ENCODE peak calls at places on chromosomes 7 and 10, in seven cellular contexts. T is left ventricle myocardium inferior, X is kidney, K is mucosa of descending colon, E is tibial artery, B is mammary epithelial cell, F is keratinocyte. Y is an unnamed sample. For H3K36me3, the result is how much of the 10 kb centered on the place peaks cover.

GRCh38 chr10:114874827-114875541 is 53.4 kb downstream of the FHIP2A start:
- DNase-seq in X (peak), F (no peak), E (no peak), K (no peak), B (no peak), T (no peak), Y (peak)

GRCh38 chr7:16795624-16796023 is 9.2 kb downstream of the AGR2 start:
- DNase-seq in T (no peak), X (no peak), B (no peak), E (no peak), F (no peak), K (no peak), Y (no peak)

GRCh38 chr10:114698271-114699185 is 40.5 kb upstream of the ABLIM1 start:
- DNase-seq in K (no peak), F (no peak), B (no peak), E (no peak), X (no peak), T (no peak), Y (no peak)

GRCh38 chr10:52284416-52285013 is 29.6 kb upstream of the DKK1 start:
- DNase-seq in X (no peak), K (no peak), B (no peak), T (no peak), F (no peak), E (no peak), Y (no peak)

GRCh38 chr7:102892631-102893278 is 20.0 kb upstream of the LRRC17 start:
- DNase-seq in B (no peak), F (no peak), X (no peak), E (no peak), K (no peak), T (no peak), Y (no peak)

GRCh38 chr10:95788830-95789229 is 32.9 kb downstream of the ENTPD1 start:
- DNase-seq in T (no peak), F (no peak), K (no peak), E (no peak), X (no peak), B (no peak), Y (no peak)

GRCh38 chr7:127776776-127777390 is 124.9 kb downstream of the SND1 start:
- DNase-seq in K (no peak), F (no peak), B (peak), E (no peak), X (no peak), T (no peak), Y (no peak)

GRCh38 chr7:100691676-100692577 is 2.1 kb downstream of the GIGYF1 start:
- DNase-seq in B (peak), E (peak), X (peak), F (no peak), T (peak), K (peak), Y (peak)

GRCh38 chr10:23980054-23980453 is 228.9 kb upstream of the KIAA1217 start:
- DNase-seq in E (no peak), X (no peak), B (no peak), F (no peak), T (no peak), K (no peak), Y (no peak)

GRCh38 chr10:69409968-69410367 is 6.8 kb downstream of the TACR2 start:
- DNase-seq in F (no peak), E (peak), T (no peak), B (no peak), K (no peak), X (no peak), Y (no peak)

GRCh38 chr10:46541017-46541661 is 15.3 kb downstream of the GPRIN2 start:
- DNase-seq in E (peak), X (peak), T (peak), B (no peak), K (peak), F (no peak), Y (peak)

GRCh38 chr10:113907166-113907565 is 52.7 kb downstream of the NHLRC2 start:
- DNase-seq in T (no peak), K (no peak), X (no peak), B (no peak), F (no peak), E (no peak), Y (no peak)

GRCh38 chr10:16816830-16817124 is 447 bp downstream of the RSU1 start:
- DNase-seq in K (peak), T (no peak), X (no peak), B (no peak), E (no peak), F (no peak), Y (peak)

DNA sequence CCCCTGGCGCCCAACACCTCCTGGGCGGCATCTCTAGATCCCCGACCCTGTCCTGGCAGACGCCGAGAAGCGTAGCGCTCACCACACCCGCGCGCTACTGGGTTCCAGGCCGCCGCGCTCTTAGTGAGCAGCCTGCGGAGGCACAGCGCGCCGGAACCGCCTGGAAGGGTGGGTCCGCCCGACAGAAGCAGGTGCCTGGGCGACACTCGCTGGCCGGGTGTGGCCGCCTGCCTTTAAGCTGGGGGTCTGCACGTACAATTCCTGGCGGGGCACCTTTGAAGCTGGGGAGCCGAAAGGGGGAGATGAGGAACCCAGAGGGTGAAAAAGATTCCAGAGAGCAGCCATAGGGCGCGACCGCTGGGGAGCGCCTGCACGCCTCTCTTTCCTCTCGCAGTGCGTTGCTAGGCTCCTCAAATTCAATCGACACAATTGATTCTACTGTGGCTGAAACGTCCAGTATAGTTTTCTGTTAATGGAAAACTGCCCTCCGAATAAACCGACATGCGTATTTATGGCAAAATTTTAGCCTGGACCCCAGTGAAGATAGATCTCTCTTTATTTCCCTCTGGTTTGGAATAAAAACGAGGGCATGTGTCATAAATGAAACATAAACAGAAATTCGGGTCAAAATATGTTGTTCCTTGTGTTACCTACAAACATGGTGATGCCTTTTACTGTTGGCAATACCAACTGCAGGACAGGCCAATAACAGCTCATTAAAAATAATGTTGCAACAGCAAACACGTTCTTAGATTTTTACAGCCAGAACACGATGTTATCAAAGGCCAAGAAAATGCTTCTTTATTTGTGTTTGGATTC is 4.6 kb downstream of the HMX3 start:
- DNase-seq in K (no peak), E (no peak), T (no peak), X (no peak), F (no peak), B (no peak), Y (peak)
- H3K4me3 ChIP-seq in K (no peak), E (no peak), T (peak), X (no peak), F (no peak), B (no peak), Y (peak)

DNA sequence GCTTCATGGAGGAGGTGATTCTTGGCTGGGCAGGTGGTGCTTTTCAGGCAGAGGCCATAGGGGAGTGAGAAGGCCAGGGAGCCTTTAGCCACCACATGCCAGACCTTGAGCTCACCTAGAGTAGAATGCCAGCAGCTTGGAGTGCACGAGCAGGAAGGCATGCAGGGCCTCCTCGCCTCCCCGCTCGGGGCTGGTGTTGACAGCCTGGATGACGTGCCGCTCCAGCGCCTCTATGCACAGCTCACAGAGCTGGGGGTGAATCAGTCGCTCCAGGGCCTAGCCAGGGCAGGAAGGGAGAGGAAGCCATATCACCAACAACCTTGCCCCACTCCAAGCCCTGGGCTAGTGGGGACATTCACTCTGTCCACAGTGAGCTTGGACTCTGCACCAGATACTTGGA is 15.7 kb downstream of the HPS1 start:
- DNase-seq in T (peak), B (no peak), F (no peak), X (no peak), K (no peak), E (no peak), Y (peak)
- H3K36me3 ChIP-seq in T (half or more), B (under half), F (under half), X (under half), K (under half), E (half or more), Y (under half)

GRCh38 chr7:116223598-116223997 is 13.3 kb downstream of the TES start:
- DNase-seq in E (no peak), T (no peak), K (no peak), F (no peak), X (no peak), B (no peak), Y (no peak)

GRCh38 chr7:116222501-116222900 is 12.2 kb downstream of the TES start:
- DNase-seq in X (no peak), T (no peak), F (no peak), K (no peak), E (no peak), B (no peak), Y (no peak)

GRCh38 chr7:116225860-116226259 is 15.5 kb downstream of the TES start:
- DNase-seq in B (no peak), E (no peak), X (no peak), T (no peak), K (no peak), F (no peak), Y (no peak)

GRCh38 chr7:116226664-116227063 is 16.3 kb downstream of the TES start:
- DNase-seq in E (no peak), T (no peak), X (no peak), F (no peak), B (no peak), K (no peak), Y (no peak)

GRCh38 chr7:116224492-116225098 is 14.3 kb downstream of the TES start:
- DNase-seq in T (no peak), E (no peak), X (no peak), K (no peak), F (no peak), B (no peak), Y (no peak)
- H3K4me3 ChIP-seq in T (no peak), E (no peak), X (no peak), K (no peak), F (no peak), B (no peak), Y (no peak)

GRCh38 chr7:105133358-105133757 is 119.4 kb downstream of the KMT2E start:
- DNase-seq in F (no peak), E (no peak), T (no peak), X (no peak), K (no peak), B (no peak), Y (no peak)
- H3K36me3 ChIP-seq in F (under half), E (under half), T (under half), X (under half), K (under half), B (under half), Y (under half)

GRCh38 chr7:98647326-98647725 is 30.2 kb downstream of the NPTX2 start:
- DNase-seq in E (no peak), T (no peak), F (no peak), B (no peak), K (no peak), X (no peak), Y (no peak)
- H3K4me3 ChIP-seq in E (no peak), T (no peak), F (no peak), B (no peak), K (no peak), X (no peak), Y (no peak)

GRCh38 chr7:134495546-134495945 is 31.8 kb upstream of the AKR1B10 start:
- DNase-seq in X (no peak), F (no peak), T (no peak), E (no peak), B (no peak), K (no peak), Y (no peak)
- H3K36me3 ChIP-seq in X (under half), F (under half), T (under half), E (under half), B (under half), K (under half), Y (under half)

DNA sequence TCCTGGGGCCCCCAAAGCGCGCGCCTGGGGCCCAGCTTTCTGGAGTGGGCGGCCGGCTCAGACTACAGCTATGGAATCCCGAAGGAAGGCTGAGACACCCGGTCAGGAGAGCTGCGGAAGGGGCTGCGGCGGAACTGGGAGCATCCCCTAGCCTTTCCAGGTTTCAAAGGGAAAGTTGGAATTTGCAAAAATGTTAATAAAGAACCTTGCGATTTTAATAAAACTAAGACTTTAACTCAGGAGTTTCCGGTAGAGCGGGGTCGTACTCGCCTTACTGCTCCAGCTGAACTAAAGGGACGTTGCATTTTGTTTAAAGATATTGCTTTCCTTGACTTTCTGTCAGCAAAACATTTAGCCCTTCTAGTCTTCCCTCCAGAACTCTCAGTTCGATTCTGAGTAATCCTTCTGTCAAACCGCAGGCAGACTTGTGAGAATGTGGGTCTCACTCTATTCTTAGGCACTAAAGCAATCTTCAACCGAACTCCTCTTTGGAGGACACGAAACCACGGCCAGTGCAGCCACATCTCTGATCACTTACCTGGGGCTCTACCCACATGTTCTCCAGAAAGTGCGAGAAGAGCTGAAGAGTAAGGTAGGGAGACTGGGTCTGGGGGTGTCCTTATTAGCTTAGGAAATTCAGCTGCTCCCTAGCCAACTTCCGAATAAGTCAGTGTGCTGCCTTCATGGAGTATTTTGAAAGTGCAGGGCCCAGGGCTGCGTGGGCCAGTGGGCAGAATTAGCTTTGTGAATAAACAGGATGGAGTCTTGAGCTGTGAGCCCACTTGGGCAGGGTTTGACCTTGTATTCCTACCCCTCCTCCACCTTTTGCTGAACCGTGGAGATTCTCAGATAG is 1.9 kb downstream of the CYP26A1 start:
- DNase-seq in K (no peak), E (no peak), F (no peak), T (no peak), B (no peak), X (no peak), Y (peak)
- H3K4me3 ChIP-seq in K (no peak), E (peak), F (no peak), T (peak), B (no peak), X (no peak), Y (peak)

GRCh38 chr10:3096149-3096548 is 28.8 kb downstream of the PFKP start:
- DNase-seq in K (no peak), B (no peak), X (peak), T (no peak), F (no peak), E (no peak), Y (no peak)
- H3K36me3 ChIP-seq in K (under half), B (under half), X (under half), T (under half), F (under half), E (under half), Y (under half)

GRCh38 chr10:22476601-22477364 is 131.5 kb downstream of the SPAG6 start:
- DNase-seq in E (no peak), T (no peak), K (peak), B (no peak), X (no peak), F (no peak), Y (peak)
- H3K4me3 ChIP-seq in E (peak), T (peak), K (no peak), B (no peak), X (no peak), F (no peak), Y (peak)

GRCh38 chr7:92206672-92207071 is 27.7 kb upstream of the LRRD1 start:
- DNase-seq in E (no peak), K (no peak), F (no peak), X (no peak), B (no peak), T (no peak), Y (no peak)

GRCh38 chr7:92200791-92201190 is 21.8 kb upstream of the LRRD1 start:
- DNase-seq in X (no peak), B (no peak), K (no peak), F (no peak), E (no peak), T (no peak), Y (peak)

GRCh38 chr7:92205987-92206386 is 27.0 kb upstream of the LRRD1 start:
- DNase-seq in B (no peak), E (no peak), F (no peak), K (no peak), T (no peak), X (no peak), Y (peak)
- H3K36me3 ChIP-seq in B (under half), E (half or more), F (under half), K (under half), T (half or more), X (under half), Y (under half)